ENCODE peak calls at places on chromosomes 12 and 14, in six cellular contexts. K is glomerular endothelial cell; Y is pulmonary artery endothelial cell; P is HS-5; A is effector memory CD4-positive, alpha-beta T cell; C is activated effector memory CD4-positive, alpha-beta T cell treated with anti-CD3 and anti-CD28 coated beads, Interleukin-2, amount 50 U/mL, for 16 hours. L is an unnamed sample.

GRCh38 chr12:81187686-81188085 is 109.8 kb downstream of the ACSS3 start:
- DNase-seq in K (no peak), Y (no peak), P (no peak), A (no peak), C (no peak), L (no peak)

GRCh38 chr12:3155710-3156386 is 78.7 kb downstream of the TSPAN9 start:
- DNase-seq in K (no peak), Y (no peak), P (no peak), A (no peak), C (no peak), L (no peak)

GRCh38 chr12:54047160-54047963 is 6.3 kb upstream of the HOXC4 start:
- DNase-seq in K (no peak), Y (no peak), P (no peak), A (no peak), C (no peak), L (no peak)

GRCh38 chr12:49086116-49086515 is 8.5 kb downstream of the DHH start:
- DNase-seq in K (no peak), Y (no peak), P (no peak), A (no peak), C (no peak), L (no peak)

GRCh38 chr12:28421374-28421773 is 231.1 kb downstream of the CCDC91 start:
- DNase-seq in K (no peak), Y (no peak), P (no peak), A (no peak), C (no peak), L (no peak)

GRCh38 chr14:105012171-105012985 is 8.5 kb downstream of the CDCA4 start:
- DNase-seq in K (no peak), Y (no peak), P (no peak), A (no peak), C (no peak), L (no peak)

GRCh38 chr14:51093371-51094281 is 1.3 kb downstream of the TRIM9 start:
- DNase-seq in K (no peak), Y (no peak), P (no peak), A (no peak), C (peak; percentile 71), L (peak; percentile 94)

GRCh38 chr12:24808651-24809050 is 140.2 kb downstream of the BCAT1 start:
- DNase-seq in K (no peak), Y (no peak), P (no peak), A (no peak), C (no peak), L (no peak)

GRCh38 chr14:73243341-73243740 is 6.0 kb downstream of the PAPLN start:
- DNase-seq in K (no peak), Y (no peak), P (no peak), A (no peak), C (no peak), L (no peak)

GRCh38 chr12:70919597-70920035 is 922 bp downstream of the PTPRR start:
- DNase-seq in K (no peak), Y (no peak), P (no peak), A (no peak), C (no peak), L (peak; percentile 47)

GRCh38 chr14:63766616-63767015 is 38.8 kb upstream of the SGPP1 start:
- DNase-seq in K (no peak), Y (no peak), P (no peak), A (no peak), C (no peak), L (no peak)

GRCh38 chr12:57629897-57630471 is 3.0 kb downstream of the B4GALNT1 start:
- DNase-seq in K (no peak), Y (no peak), P (no peak), A (no peak), C (no peak), L (no peak)

GRCh38 chr14:104765517-104765916 is 12.6 kb downstream of the SIVA1 start:
- DNase-seq in K (no peak), Y (no peak), P (no peak), A (no peak), C (no peak), L (no peak)

GRCh38 chr14:61177279-61178225 is 103.6 kb downstream of the TMEM30B start:
- DNase-seq in K (no peak), Y (no peak), P (no peak), A (no peak), C (no peak), L (no peak)

GRCh38 chr12:24595652-24596235 is 353.2 kb downstream of the BCAT1 start:
- DNase-seq in K (no peak), Y (no peak), P (no peak), A (no peak), C (no peak), L (peak; percentile 86)

GRCh38 chr14:103213331-103213730 is 90.1 kb downstream of the TNFAIP2 start:
- DNase-seq in K (no peak), Y (no peak), P (no peak), A (no peak), C (no peak), L (no peak)

GRCh38 chr12:81811778-81812125 is 52.6 kb upstream of the PPFIA2 start:
- DNase-seq in K (no peak), Y (no peak), P (no peak), A (no peak), C (no peak), L (no peak)